ENCODE peak calls at places on chromosome 5, in seven cellular contexts. O is left ventricle myocardium inferior, J is astrocyte, Y is ovary, M is neural progenitor cell, I is psoas muscle, F is neuronal stem cell. T is an unnamed sample.

GRCh38 chr5:153661897-153662296 is 171.4 kb downstream of the GRIA1 start:
- DNase-seq in O (no peak), Y (no peak), M (no peak), I (no peak), F (no peak), J (no peak), T (no peak)

GRCh38 chr5:55377810-55378209 is 70.0 kb downstream of the MTREX start:
- DNase-seq in M (no peak), Y (no peak), F (no peak), J (no peak), O (no peak), I (no peak), T (no peak)

GRCh38 chr5:1431896-1432295 is 13.3 kb downstream of the SLC6A3 start:
- DNase-seq in M (no peak), I (no peak), O (no peak), F (no peak), J (no peak), Y (no peak), T (no peak)

GRCh38 chr5:108122701-108123100 is 259.2 kb downstream of the FBXL17 start:
- DNase-seq in Y (no peak), I (no peak), J (no peak), M (no peak), O (no peak), F (no peak), T (no peak)

GRCh38 chr5:541888-542692 is 17.8 kb upstream of the SLC9A3 start:
- DNase-seq in Y (no peak), J (no peak), I (peak; percentile 4), M (no peak), O (peak; percentile 12), F (no peak), T (no peak)

GRCh38 chr5:93930098-93930497 is 188.7 kb upstream of the POU5F2 start:
- DNase-seq in J (no peak), F (no peak), Y (no peak), O (no peak), M (no peak), I (no peak), T (no peak)

GRCh38 chr5:61866930-61867329 is 439.1 kb upstream of the KIF2A start:
- DNase-seq in I (no peak), Y (no peak), J (peak; percentile 89), O (no peak), F (no peak), M (no peak), T (no peak)

GRCh38 chr5:55226934-55227737 is at the start of gene MCIDAS:
- DNase-seq in I (no peak), Y (peak; percentile 28), O (peak; percentile 20), F (peak; percentile 70), J (no peak), M (peak; percentile 93), T (peak; percentile 91)

GRCh38 chr5:53253421-53253871 is 143.9 kb upstream of the MOCS2 start:
- DNase-seq in J (peak; percentile 95), O (no peak), Y (no peak), M (no peak), F (no peak), I (no peak), T (no peak)

GRCh38 chr5:76590027-76590426 is 33.2 kb downstream of the F2RL2 start:
- DNase-seq in I (no peak), O (no peak), M (no peak), Y (no peak), J (no peak), F (no peak), T (no peak)

GRCh38 chr5:170302729-170303501 is 5.3 kb upstream of the LCP2 start:
- DNase-seq in Y (peak; percentile 77), O (peak; percentile 63), M (no peak), F (no peak), J (no peak), I (peak; percentile 62), T (no peak)

GRCh38 chr5:51860532-51861018 is 477.3 kb downstream of the ISL1 start:
- DNase-seq in O (no peak), I (no peak), Y (no peak), M (no peak), F (no peak), J (no peak), T (no peak)

GRCh38 chr5:57785946-57786345 is 303.3 kb upstream of the ACTBL2 start:
- DNase-seq in F (no peak), J (no peak), Y (no peak), O (no peak), I (no peak), M (no peak), T (no peak)

GRCh38 chr5:15995206-15996052 is 184.2 kb downstream of the MARCHF11 start:
- DNase-seq in Y (no peak), I (no peak), J (peak; percentile 21), F (peak; percentile 43), M (peak; percentile 57), O (no peak), T (peak; percentile 52)

GRCh38 chr5:53246042-53246836 is 136.7 kb upstream of the MOCS2 start:
- DNase-seq in I (no peak), O (no peak), M (no peak), Y (no peak), J (peak; percentile 96), F (no peak), T (no peak)

GRCh38 chr5:81303563-81303962 is 2.2 kb downstream of the ZCCHC9 start:
- DNase-seq in J (peak; percentile 77), O (no peak), Y (no peak), F (no peak), I (no peak), M (no peak), T (no peak)

GRCh38 chr5:36726767-36727166 is 120.4 kb downstream of the SLC1A3 start:
- DNase-seq in M (no peak), I (no peak), J (no peak), F (no peak), O (no peak), Y (no peak), T (no peak)

GRCh38 chr5:28012538-28012937 is 974.2 kb upstream of the CDH9 start:
- DNase-seq in I (no peak), Y (no peak), F (no peak), J (no peak), O (no peak), M (no peak), T (no peak)

GRCh38 chr5:54803381-54804025 is 181.9 kb downstream of the ESM1 start:
- DNase-seq in Y (no peak), O (no peak), F (no peak), M (peak; percentile 57), J (peak; percentile 31), I (no peak), T (no peak)

GRCh38 chr5:141714542-141715303 is 32.7 kb upstream of the ARAP3 start:
- DNase-seq in M (no peak), F (no peak), O (no peak), Y (no peak), J (no peak), I (no peak), T (no peak)

GRCh38 chr5:141717043-141717442 is 35.0 kb upstream of the ARAP3 start:
- DNase-seq in M (no peak), F (no peak), I (no peak), O (no peak), Y (no peak), J (no peak), T (no peak)

GRCh38 chr5:141715340-141715905 is 33.4 kb upstream of the ARAP3 start:
- DNase-seq in F (no peak), I (no peak), O (no peak), J (no peak), Y (no peak), M (no peak), T (no peak)

GRCh38 chr5:141716468-141716867 is 34.4 kb upstream of the ARAP3 start:
- DNase-seq in M (no peak), F (no peak), O (no peak), I (no peak), J (no peak), Y (no peak), T (no peak)

GRCh38 chr5:141716009-141716408 is 34.0 kb upstream of the ARAP3 start:
- DNase-seq in F (no peak), Y (no peak), O (no peak), J (no peak), M (no peak), I (no peak), T (peak; percentile 73)
- H3K4me1 ChIP-seq in F (peaks cover 5% of the 10 kb centered on the region), Y (no peaks in the 10 kb centered on the region), O (peaks cover 21% of the 10 kb centered on the region), J (peaks cover 5% of the 10 kb centered on the region), M (peaks cover 21% of the 10 kb centered on the region), I (no peaks in the 10 kb centered on the region), T (peaks cover 20% of the 10 kb centered on the region)

GRCh38 chr5:142078251-142078650 is 30.3 kb upstream of the NDFIP1 start:
- DNase-seq in O (no peak), F (no peak), I (no peak), J (no peak), Y (no peak), M (peak; percentile 12), T (peak; percentile 28)
- H3K4me3 ChIP-seq in O (no peak overlapping the region), F (no peak overlapping the region), I (no peak overlapping the region), J (no peak overlapping the region), Y (no peak overlapping the region), M (no peak overlapping the region), T (peak overlapping the region; percentile 56)

GRCh38 chr5:68277427-68277826 is 61.9 kb downstream of the PIK3R1 start:
- DNase-seq in F (no peak), I (no peak), M (no peak), O (no peak), Y (no peak), J (peak; percentile 92), T (no peak)
- H3K27ac ChIP-seq in F (no peak overlapping the region), I (peak overlapping the region; percentile 59), M (no peak overlapping the region), O (peak overlapping the region; percentile 91), Y (no peak overlapping the region), J (peak overlapping the region; percentile 32), T (no peak overlapping the region)

GRCh38 chr5:96934695-96935555 is 955 bp upstream of the LNPEP start:
- DNase-seq in J (peak; percentile 91), M (peak; percentile 95), I (peak; percentile 92), O (peak; percentile 93), F (peak; percentile 92), Y (peak; percentile 88), T (peak; percentile 96)
- H3K4me1 ChIP-seq in J (peaks cover 15% of the 10 kb centered on the region), M (peaks cover 12% of the 10 kb centered on the region), I (peaks cover 57% of the 10 kb centered on the region), O (peaks cover 81% of the 10 kb centered on the region), F (peaks cover 7% of the 10 kb centered on the region), Y (no peaks in the 10 kb centered on the region), T (no peaks in the 10 kb centered on the region)

GRCh38 chr5:65961644-65962043 is 35.3 kb downstream of the ERBIN start:
- DNase-seq in M (no peak), Y (no peak), F (no peak), J (peak; percentile 76), O (no peak), I (no peak), T (no peak)

GRCh38 chr5:65970481-65971367 is 44.3 kb downstream of the ERBIN start:
- DNase-seq in O (no peak), I (no peak), J (no peak), F (no peak), M (no peak), Y (peak; percentile 12), T (no peak)

GRCh38 chr5:65971643-65972042 is 45.3 kb downstream of the ERBIN start:
- DNase-seq in M (no peak), O (no peak), Y (no peak), J (no peak), I (no peak), F (no peak), T (no peak)

GRCh38 chr5:65969539-65970393 is 43.4 kb downstream of the ERBIN start:
- DNase-seq in I (no peak), F (no peak), O (no peak), J (no peak), M (no peak), Y (no peak), T (no peak)

GRCh38 chr5:65967288-65968066 is 41.1 kb downstream of the ERBIN start:
- DNase-seq in Y (no peak), F (no peak), M (no peak), J (no peak), I (no peak), O (no peak), T (no peak)
- H3K4me3 ChIP-seq in Y (no peak overlapping the region), F (no peak overlapping the region), M (no peak overlapping the region), J (no peak overlapping the region), I (peak overlapping the region; percentile 35), O (no peak overlapping the region), T (no peak overlapping the region)

GRCh38 chr5:160311491-160312138 is 749 bp downstream of the CCNJL start:
- DNase-seq in Y (peak; percentile 20), I (no peak), F (no peak), J (no peak), M (no peak), O (peak; percentile 52), T (no peak)
- H3K27ac ChIP-seq in Y (peak overlapping the region; percentile 39), I (no peak overlapping the region), F (peak overlapping the region; percentile 64), J (peak overlapping the region; percentile 44), M (no peak overlapping the region), O (peak overlapping the region; percentile 83), T (peak overlapping the region; percentile 84)